ENCODE peak calls at places on chromosomes 13 and 19, in nine cellular contexts. M, L, G, H, E, S, P, V and C are unnamed samples.

GRCh38 chr13:41085961-41086360 is 24.7 kb downstream of the WBP4 start:
- DNase-seq in M (no peak), L (no peak), G (no peak), H (no peak), E (no peak), S (no peak), P (no peak), V (no peak), C (no peak)

GRCh38 chr19:31553844-31554215 is 204.6 kb upstream of the TSHZ3 start:
- DNase-seq in M (no peak), L (no peak), G (no peak), H (no peak), E (no peak), S (no peak), P (no peak), V (no peak), C (no peak)

GRCh38 chr19:7619671-7620441 is 9.5 kb downstream of the XAB2 start:
- DNase-seq in M (peak; percentile 65), L (no peak), G (no peak), H (no peak), E (no peak), S (no peak), P (no peak), V (no peak), C (no peak)

GRCh38 chr13:25046985-25047660 is 48.8 kb upstream of the PABPC3 start:
- DNase-seq in M (no peak), L (no peak), G (no peak), H (peak; percentile 32), E (peak; percentile 46), S (no peak), P (peak; percentile 17), V (no peak), C (no peak)

GRCh38 chr13:58190578-58190977 is 559.0 kb downstream of the PCDH17 start:
- DNase-seq in M (no peak), L (no peak), G (no peak), H (no peak), E (no peak), S (no peak), P (no peak), V (no peak), C (no peak)

GRCh38 chr13:40993119-40993518 is 26.0 kb downstream of the ELF1 start:
- DNase-seq in M (no peak), L (no peak), G (no peak), H (peak; percentile 12), E (no peak), S (peak; percentile 66), P (no peak), V (no peak), C (no peak)

GRCh38 chr13:59337070-59337469 is 826.7 kb downstream of the DIAPH3 start:
- DNase-seq in M (no peak), L (no peak), G (no peak), H (no peak), E (no peak), S (no peak), P (no peak), V (no peak), C (no peak)

GRCh38 chr19:23482829-23483228 is 87.6 kb upstream of the ZNF91 start:
- DNase-seq in M (no peak), L (no peak), G (no peak), H (no peak), E (no peak), S (peak; percentile 76), P (no peak), V (no peak), C (no peak)

GRCh38 chr19:7004313-7004931 is 16.8 kb downstream of the MBD3L2B start:
- DNase-seq in M (no peak), L (no peak), G (no peak), H (no peak), E (no peak), S (peak; percentile 69), P (peak; percentile 33), V (no peak), C (no peak)

GRCh38 chr19:11460207-11460606 is 20.6 kb downstream of the ELAVL3 start:
- DNase-seq in M (no peak), L (no peak), G (peak; percentile 24), H (no peak), E (no peak), S (peak; percentile 37), P (no peak), V (no peak), C (no peak)

GRCh38 chr13:111909501-111909900 is 157.4 kb upstream of the SOX1 start:
- DNase-seq in M (no peak), L (no peak), G (no peak), H (no peak), E (no peak), S (no peak), P (no peak), V (no peak), C (no peak)

GRCh38 chr13:114222461-114222968 is 12.2 kb upstream of the CDC16 start:
- DNase-seq in M (no peak), L (no peak), G (no peak), H (no peak), E (no peak), S (peak; percentile 88), P (no peak), V (no peak), C (no peak)

GRCh38 chr19:6467384-6467783 is 3.3 kb downstream of the CRB3 start:
- DNase-seq in M (no peak), L (no peak), G (no peak), H (no peak), E (no peak), S (no peak), P (no peak), V (no peak), C (no peak)

GRCh38 chr19:46955114-46955812 is 64.4 kb upstream of the NPAS1 start:
- DNase-seq in M (no peak), L (peak; percentile 15), G (peak; percentile 49), H (no peak), E (no peak), S (peak; percentile 58), P (peak; percentile 41), V (peak; percentile 25), C (no peak)

GRCh38 chr19:55099557-55100506 is 17.6 kb downstream of the PPP1R12C start:
- DNase-seq in M (peak; percentile 40), L (no peak), G (no peak), H (no peak), E (no peak), S (no peak), P (no peak), V (no peak), C (no peak)

GRCh38 chr19:3844596-3844995 is 24.2 kb downstream of the ZFR2 start:
- DNase-seq in M (no peak), L (no peak), G (no peak), H (no peak), E (no peak), S (no peak), P (peak; percentile 12), V (no peak), C (no peak)

GRCh38 chr13:77267362-77267761 is 59.5 kb downstream of the MYCBP2 start:
- DNase-seq in M (no peak), L (no peak), G (no peak), H (no peak), E (no peak), S (no peak), P (peak; percentile 64), V (no peak), C (no peak)

GRCh38 chr19:972281-972680 is 11.9 kb upstream of the WDR18 start:
- DNase-seq in M (no peak), L (no peak), G (no peak), H (no peak), E (no peak), S (no peak), P (no peak), V (no peak), C (no peak)

GRCh38 chr19:52258426-52258825 is 11.0 kb upstream of the ZNF766 start:
- DNase-seq in M (no peak), L (no peak), G (no peak), H (no peak), E (no peak), S (no peak), P (no peak), V (no peak), C (no peak)

GRCh38 chr19:57320180-57321084 is at the start of gene ZNF543:
- DNase-seq in M (peak; percentile 96), L (peak; percentile 94), G (peak; percentile 94), H (peak; percentile 96), E (peak; percentile 95), S (peak; percentile 98), P (peak; percentile 96), V (peak; percentile 90), C (peak; percentile 97)

GRCh38 chr13:101626925-101627555 is 174.6 kb downstream of the ITGBL1 start:
- DNase-seq in M (peak; percentile 31), L (peak; percentile 41), G (peak; percentile 22), H (no peak), E (no peak), S (peak; percentile 17), P (no peak), V (no peak), C (no peak)

GRCh38 chr19:20612711-20613316 is 47.2 kb upstream of the ZNF737 start:
- DNase-seq in M (no peak), L (no peak), G (no peak), H (no peak), E (no peak), S (peak; percentile 4), P (no peak), V (no peak), C (no peak)

GRCh38 chr13:93224545-93224944 is 2.1 kb upstream of the GPC6 start:
- DNase-seq in M (no peak), L (no peak), G (no peak), H (no peak), E (no peak), S (no peak), P (peak; percentile 47), V (no peak), C (no peak)